ENCODE peak calls at places on chromosomes 2 and 18, in nine cellular contexts. K is neural progenitor cell, T is left lung, M is fibroblast of lung, L is pancreas, Q is HCT116, Y is heart left ventricle, O is OCI-LY7, C is gastrocnemius medialis. Z is an unnamed sample.
A peak's percentile ranks its signal among the peaks of the same experiment; 100 is the strongest.

GRCh38 chr2:84435331-84436081 is 23.6 kb downstream of the SUCLG1 start:
- DNase-seq in L (no peak), T (no peak), C (no peak), Y (peak; percentile 23), M (peak; percentile 79), Q (no peak), K (no peak), O (no peak), Z (no peak)

GRCh38 chr2:133765693-133766092 is 197.4 kb upstream of the NCKAP5 start:
- DNase-seq in Y (peak; percentile 43), O (no peak), T (no peak), Q (no peak), C (no peak), M (peak; percentile 78), L (no peak), K (no peak), Z (peak; percentile 48)

GRCh38 chr2:100321181-100321880 is 970 bp downstream of the LONRF2 start:
- DNase-seq in Q (no peak), M (peak; percentile 15), T (peak; percentile 84), K (peak; percentile 80), O (no peak), L (peak; percentile 82), C (peak; percentile 19), Y (peak; percentile 53), Z (no peak)

GRCh38 chr18:48542513-48543181 is 3.8 kb downstream of the CTIF start:
- DNase-seq in L (no peak), Y (no peak), C (no peak), M (no peak), T (no peak), K (no peak), O (no peak), Q (no peak), Z (no peak)

GRCh38 chr18:49597152-49597551 is 35.3 kb downstream of the LIPG start:
- DNase-seq in C (no peak), L (no peak), Q (no peak), T (no peak), M (no peak), Y (no peak), K (peak; percentile 30), O (no peak), Z (no peak)

GRCh38 chr2:237731663-237732062 is 66.9 kb upstream of the RBM44 start:
- DNase-seq in L (no peak), Q (peak; percentile 23), M (peak; percentile 65), K (no peak), Y (no peak), T (no peak), O (no peak), C (peak; percentile 57), Z (no peak)

GRCh38 chr2:225196579-225196978 is 154.3 kb upstream of the DOCK10 start:
- DNase-seq in C (no peak), M (no peak), L (no peak), O (no peak), Q (no peak), Y (no peak), K (no peak), T (no peak), Z (no peak)

GRCh38 chr18:67514465-67514864 is 2.1 kb downstream of the DSEL start:
- DNase-seq in O (no peak), Y (no peak), T (no peak), L (no peak), M (peak; percentile 17), K (no peak), Q (no peak), C (no peak), Z (no peak)

GRCh38 chr2:219291910-219292490 is 12.8 kb downstream of the DNAJB2 start:
- DNase-seq in O (no peak), M (no peak), Q (no peak), C (peak; percentile 4), T (peak; percentile 17), L (no peak), Y (peak; percentile 4), K (no peak), Z (no peak)

GRCh38 chr2:110813896-110814295 is 81.5 kb downstream of the ACOXL start:
- DNase-seq in M (no peak), Q (no peak), T (no peak), Y (no peak), L (no peak), K (no peak), O (no peak), C (no peak), Z (no peak)

GRCh38 chr18:34018358-34018757 is 206.4 kb downstream of the NOL4 start:
- DNase-seq in M (no peak), L (no peak), C (no peak), O (no peak), T (no peak), Y (no peak), K (no peak), Q (no peak), Z (no peak)

GRCh38 chr2:176146101-176146500 is 5.2 kb upstream of the HOXD4 start:
- DNase-seq in O (no peak), Q (no peak), C (no peak), K (no peak), L (no peak), T (no peak), Y (no peak), M (no peak), Z (no peak)

GRCh38 chr2:84674099-84674498 is 157.8 kb downstream of the DNAH6 start:
- DNase-seq in M (no peak), Y (no peak), K (no peak), C (no peak), L (no peak), T (no peak), Q (no peak), O (no peak), Z (no peak)

GRCh38 chr2:26970928-26971627 is 641 bp downstream of the MAPRE3 start:
- DNase-seq in L (peak; percentile 27), C (peak; percentile 30), K (peak; percentile 65), Y (peak; percentile 34), O (no peak), T (no peak), Q (no peak), M (peak; percentile 19), Z (no peak)

GRCh38 chr18:44715841-44716240 is 35.2 kb downstream of the SETBP1 start:
- DNase-seq in T (no peak), Q (no peak), O (no peak), K (peak; percentile 18), C (no peak), M (no peak), L (no peak), Y (no peak), Z (no peak)

GRCh38 chr2:75622929-75623328 is 23.7 kb upstream of the MRPL19 start:
- DNase-seq in C (no peak), T (no peak), O (no peak), L (no peak), M (no peak), Q (no peak), Y (no peak), K (no peak), Z (no peak)

GRCh38 chr2:206240335-206240734 is 34.1 kb upstream of the ZDBF2 start:
- DNase-seq in L (no peak), T (no peak), O (no peak), K (no peak), Q (no peak), M (no peak), C (no peak), Y (peak; percentile 33), Z (no peak)

GRCh38 chr2:60515751-60516226 is 37.7 kb downstream of the BCL11A start:
- DNase-seq in Q (no peak), T (no peak), M (peak; percentile 57), L (no peak), C (no peak), O (no peak), Y (no peak), K (no peak), Z (no peak)

GRCh38 chr2:168155036-168155435 is 92.4 kb downstream of the STK39 start:
- DNase-seq in C (no peak), Q (no peak), K (no peak), M (peak; percentile 49), L (no peak), O (no peak), T (no peak), Y (no peak), Z (no peak)

DNA sequence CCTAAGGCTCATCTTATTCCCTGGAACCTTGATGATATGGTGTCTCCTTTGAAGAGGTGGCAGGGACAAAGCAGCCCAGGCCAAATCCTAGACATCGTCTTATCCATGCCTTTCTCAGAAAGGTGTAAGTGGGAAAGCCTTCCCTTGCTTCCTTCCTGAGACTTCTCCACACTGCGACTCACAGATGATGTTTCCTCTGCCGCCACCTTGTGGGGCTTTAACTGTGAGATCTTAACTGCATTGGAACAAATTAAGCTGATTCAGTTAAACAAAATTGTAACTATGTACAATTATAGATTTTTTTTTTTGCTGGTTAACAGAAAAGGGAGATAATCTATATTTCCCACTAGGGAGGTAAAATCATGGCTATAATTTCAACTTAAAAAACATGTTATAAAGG is 10.0 kb upstream of the GCA start:
- DNase-seq in Q (no peak), T (no peak), K (peak; percentile 42), M (no peak), L (no peak), O (peak; percentile 38), C (no peak), Y (no peak), Z (no peak)
- TF ChIP-seq CTCF in Q (peak; percentile 55), T (peak; percentile 20), K (peak; percentile 56), M (peak; percentile 50), L (no peak), O (peak; percentile 84), C (no peak), Y (peak; percentile 37), Z (peak; percentile 30)

DNA sequence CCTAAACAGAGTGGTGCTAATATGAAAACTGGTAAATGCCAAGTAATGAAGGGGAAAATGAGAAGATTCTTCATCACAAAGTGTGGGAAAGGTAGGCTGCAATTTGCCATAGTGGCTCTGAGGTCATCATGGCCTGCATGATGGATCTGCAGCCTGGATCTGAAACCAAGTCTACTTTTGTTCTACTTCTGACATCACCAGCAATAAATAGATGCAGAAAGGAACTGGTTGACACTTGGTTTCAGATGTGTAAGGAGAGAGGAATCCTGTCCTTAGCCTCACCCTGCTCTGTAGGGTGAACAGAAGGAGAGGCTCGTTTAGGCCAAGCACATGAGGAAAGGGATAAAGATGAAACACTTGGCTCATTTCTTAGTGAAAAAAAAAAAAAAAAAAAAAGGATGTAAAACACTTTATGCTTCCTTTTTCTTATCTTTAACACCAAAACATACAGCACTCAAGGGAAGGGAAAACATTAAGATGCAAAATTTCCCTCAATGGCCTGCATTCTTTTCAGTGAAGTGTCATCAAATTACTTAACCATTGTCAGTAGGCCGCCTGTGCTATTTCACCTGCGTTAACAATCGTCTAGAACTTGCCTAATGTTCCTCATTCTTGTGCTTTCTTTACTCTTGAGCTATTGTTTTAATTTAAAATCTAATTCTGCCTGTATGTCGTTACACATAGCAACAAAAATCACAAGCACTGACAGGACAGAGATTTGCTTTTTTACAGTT is 3.9 kb downstream of the NEB start:
- DNase-seq in K (no peak), Y (no peak), L (no peak), O (no peak), C (peak; percentile 62), M (peak; percentile 72), T (no peak), Q (no peak), Z (no peak)
- H3K27ac ChIP-seq in K (no peak overlapping the region), Y (no peak overlapping the region), L (no peak overlapping the region), O (no peak overlapping the region), C (peak overlapping the region; percentile 93), M (no peak overlapping the region), T (no peak overlapping the region), Q (no peak overlapping the region), Z (no peak overlapping the region)

GRCh38 chr2:68828887-68829708 is 42.1 kb downstream of the BMP10 start:
- DNase-seq in C (peak; percentile 82), Q (peak; percentile 6), O (peak; percentile 39), Y (peak; percentile 96), K (no peak), T (peak; percentile 95), M (peak; percentile 95), L (peak; percentile 93), Z (peak; percentile 98)
- H3K4me1 ChIP-seq in C (peaks cover 38% of the 10 kb centered on the region), Q (peaks cover 19% of the 10 kb centered on the region), O (peaks cover 35% of the 10 kb centered on the region), Y (peaks cover 40% of the 10 kb centered on the region), K (no peaks in the 10 kb centered on the region), T (peaks cover 18% of the 10 kb centered on the region), M (peaks cover 27% of the 10 kb centered on the region), L (peaks cover 9% of the 10 kb centered on the region), Z (peaks cover 36% of the 10 kb centered on the region)

GRCh38 chr2:31945572-31945935 is 65.3 kb downstream of the MEMO1 start:
- DNase-seq in Y (no peak), T (no peak), O (no peak), L (no peak), C (no peak), K (no peak), Q (no peak), M (no peak), Z (no peak)
- TF ChIP-seq CTCF in Y (no peak), T (no peak), O (no peak), L (no peak), C (no peak), K (no peak), Q (no peak), M (no peak), Z (no peak)